ENCODE peak calls at places on chromosomes 11 and 22, in seven cellular contexts. O, D, A, E, R, C and Z are unnamed samples.
A peak's percentile ranks its signal among the peaks of the same experiment; 100 is the strongest.

GRCh38 chr11:61071208-61071681 is 31.0 kb upstream of the CD5 start:
- DNase-seq in D (no peak), E (no peak), O (no peak), A (no peak), R (no peak), C (no peak), Z (no peak)

GRCh38 chr11:67076202-67076601 is 19.6 kb downstream of the RHOD start:
- DNase-seq in D (no peak), R (no peak), O (no peak), A (no peak), C (no peak), E (no peak), Z (no peak)

GRCh38 chr11:34655335-34656008 is 34.6 kb downstream of the EHF start:
- DNase-seq in E (peak; percentile 71), O (no peak), C (peak; percentile 80), D (no peak), A (no peak), R (peak; percentile 97), Z (no peak)

GRCh38 chr11:77193915-77194830 is 66.1 kb downstream of the MYO7A start:
- DNase-seq in O (no peak), D (no peak), E (no peak), C (no peak), R (no peak), A (no peak), Z (peak; percentile 53)

GRCh38 chr11:18384157-18384641 is 10.2 kb upstream of the LDHA start:
- DNase-seq in D (peak; percentile 12), A (peak; percentile 74), O (peak; percentile 79), C (peak; percentile 87), R (peak; percentile 79), E (no peak), Z (peak; percentile 93)

GRCh38 chr11:134406264-134407185 is 5.5 kb downstream of the B3GAT1 start:
- DNase-seq in E (no peak), A (no peak), R (no peak), D (no peak), O (no peak), C (no peak), Z (peak; percentile 65)

GRCh38 chr11:2094354-2095197 is 44.6 kb downstream of the IGF2 start:
- DNase-seq in D (no peak), R (no peak), E (no peak), A (no peak), O (no peak), C (no peak), Z (peak; percentile 85)

GRCh38 chr11:72735495-72736027 is 16.6 kb downstream of the ARAP1 start:
- DNase-seq in O (no peak), A (peak; percentile 89), E (peak; percentile 97), C (peak; percentile 67), D (no peak), R (peak; percentile 84), Z (peak; percentile 83)

GRCh38 chr11:111063711-111064110 is 181.8 kb upstream of the POU2AF2 start:
- DNase-seq in R (peak; percentile 42), D (peak; percentile 23), E (peak; percentile 29), O (no peak), C (peak; percentile 23), A (no peak), Z (no peak)

GRCh38 chr22:38040953-38041759 is 16.0 kb upstream of the PICK1 start:
- DNase-seq in C (no peak), R (peak; percentile 35), E (no peak), A (no peak), D (no peak), O (no peak), Z (peak; percentile 88)

GRCh38 chr22:36546932-36547331 is 18.0 kb upstream of the EIF3D start:
- DNase-seq in A (no peak), C (peak; percentile 93), D (no peak), R (peak; percentile 92), O (no peak), E (peak; percentile 91), Z (peak; percentile 94)

GRCh38 chr22:30605449-30606110 is 1.4 kb upstream of the TCN2 start:
- DNase-seq in D (peak; percentile 47), C (peak; percentile 58), E (peak; percentile 49), R (peak; percentile 25), A (peak; percentile 77), O (peak; percentile 71), Z (peak; percentile 86)

GRCh38 chr22:35446365-35446764 is 46.4 kb downstream of the MCM5 start:
- DNase-seq in C (peak; percentile 60), E (peak; percentile 95), D (no peak), A (no peak), R (peak; percentile 95), O (no peak), Z (peak; percentile 98)

GRCh38 chr22:45777046-45777851 is 105.6 kb downstream of the ATXN10 start:
- DNase-seq in E (no peak), C (peak; percentile 83), O (no peak), A (no peak), R (peak; percentile 63), D (no peak), Z (no peak)

GRCh38 chr11:105641433-105641832 is 31.6 kb downstream of the GRIA4 start:
- DNase-seq in O (no peak), C (no peak), E (no peak), D (no peak), R (peak; percentile 17), A (no peak), Z (no peak)

GRCh38 chr11:114279778-114280532 is 16.2 kb upstream of the NNMT start:
- DNase-seq in O (no peak), A (no peak), E (peak; percentile 54), D (no peak), C (peak; percentile 75), R (peak; percentile 61), Z (peak; percentile 87)

GRCh38 chr11:36254739-36255138 is 34.5 kb downstream of the COMMD9 start:
- DNase-seq in O (no peak), C (peak; percentile 81), R (peak; percentile 36), E (no peak), D (no peak), A (no peak), Z (no peak)

GRCh38 chr11:16763746-16764145 is 25.3 kb downstream of the C11orf58 start:
- DNase-seq in A (no peak), E (no peak), R (no peak), D (no peak), C (no peak), O (no peak), Z (no peak)

GRCh38 chr22:49994361-49995058 is 18.1 kb downstream of the IL17REL start:
- DNase-seq in E (no peak), C (no peak), D (no peak), O (no peak), R (no peak), A (peak; percentile 15), Z (peak; percentile 70)

GRCh38 chr11:64489831-64490441 is 101.1 kb upstream of the SLC22A12 start:
- DNase-seq in R (peak; percentile 7), E (peak; percentile 14), A (peak; percentile 84), C (peak; percentile 58), D (peak; percentile 92), O (no peak), Z (peak; percentile 94)
- H2AFZ ChIP-seq in R (peak overlapping the region; percentile 77), E (no peak overlapping the region), A (no peak overlapping the region), C (no peak overlapping the region), D (peak overlapping the region; percentile 82), O (no peak overlapping the region), Z (no peak overlapping the region)

DNA sequence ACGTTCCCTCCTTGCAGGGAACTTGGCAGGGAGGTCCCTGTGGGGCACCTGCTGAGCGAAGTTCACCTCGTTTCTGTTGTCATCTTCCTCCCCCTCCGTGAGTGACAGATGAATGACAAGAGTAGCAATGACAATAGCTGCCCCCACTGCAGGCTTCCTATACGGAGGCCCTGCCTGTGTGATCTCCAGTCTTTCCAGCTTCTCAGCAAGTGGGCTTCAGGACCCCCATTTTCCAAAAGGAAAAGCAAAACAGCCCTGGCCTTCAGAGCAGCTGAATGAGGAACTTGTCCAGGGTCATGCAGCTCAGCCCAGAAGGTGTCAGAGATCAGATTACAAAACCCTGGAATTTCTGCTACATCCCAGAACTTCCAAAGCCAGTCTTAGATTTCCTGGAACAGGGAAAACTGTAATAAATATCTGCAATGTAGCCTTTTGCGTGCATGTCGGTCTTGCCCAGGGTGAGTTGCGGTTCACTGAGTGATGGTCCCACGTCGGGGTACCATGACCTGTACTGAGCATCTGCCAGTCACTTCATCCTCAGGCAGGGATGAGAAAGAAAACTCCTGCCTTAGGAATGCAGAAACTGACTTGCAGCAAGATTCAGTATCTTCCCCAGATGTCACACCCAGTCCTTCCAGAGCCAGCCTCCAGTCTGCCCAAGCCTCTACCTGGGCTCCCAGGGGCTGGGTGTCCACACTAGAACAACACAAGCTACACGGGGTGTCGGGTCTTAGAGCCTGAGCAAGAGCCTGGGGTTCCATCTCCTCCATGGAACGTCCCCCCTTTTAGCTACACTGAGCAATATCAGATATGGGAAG is 1457.0 kb downstream of the BRD1 start:
- DNase-seq in D (no peak), C (no peak), A (no peak), O (no peak), R (no peak), E (no peak), Z (peak; percentile 65)
- H3K9me3 ChIP-seq in D (no peaks in the 10 kb centered on the region), C (no peaks in the 10 kb centered on the region), A (no peaks in the 10 kb centered on the region), O (no peaks in the 10 kb centered on the region), R (peaks cover 47% of the 10 kb centered on the region), E (no peaks in the 10 kb centered on the region), Z (no peaks in the 10 kb centered on the region)

GRCh38 chr11:232783-233565 is 3.2 kb downstream of the SIRT3 start:
- DNase-seq in D (no peak), A (no peak), C (no peak), O (no peak), R (no peak), E (no peak), Z (no peak)

GRCh38 chr11:227824-228223 is 8.3 kb downstream of the SIRT3 start:
- DNase-seq in O (no peak), R (no peak), C (no peak), E (no peak), D (no peak), A (no peak), Z (no peak)

GRCh38 chr11:225734-226453 is 10.2 kb downstream of the SIRT3 start:
- DNase-seq in R (peak; percentile 50), D (no peak), A (no peak), C (no peak), E (peak; percentile 51), O (no peak), Z (peak; percentile 82)

GRCh38 chr11:235180-235997 is 753 bp downstream of the SIRT3 start:
- DNase-seq in C (no peak), O (no peak), R (peak; percentile 32), D (no peak), A (no peak), E (no peak), Z (no peak)

DNA sequence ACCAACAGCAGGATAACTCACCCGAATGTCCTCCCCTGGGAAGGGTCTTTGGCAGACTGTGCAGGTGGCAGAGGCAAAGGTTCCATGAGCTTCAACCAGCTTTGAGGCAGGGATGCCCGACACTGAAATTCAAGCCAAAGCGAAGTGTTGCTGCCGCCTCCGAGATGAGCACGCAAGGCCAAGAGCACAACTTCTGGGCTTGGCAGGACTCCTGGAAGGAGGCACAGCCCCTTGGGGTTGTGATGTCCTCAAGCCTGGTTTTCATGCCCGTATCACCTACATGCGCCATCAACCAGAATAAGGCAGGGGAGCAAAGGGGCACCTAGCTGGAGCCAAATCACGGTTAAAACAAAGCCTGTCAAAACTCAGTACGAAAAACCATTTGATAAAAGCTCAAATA is 5.7 kb downstream of the SIRT3 start:
- DNase-seq in A (no peak), E (no peak), C (no peak), R (no peak), D (no peak), O (no peak), Z (no peak)
- H2AFZ ChIP-seq in A (no peak overlapping the region), E (no peak overlapping the region), C (no peak overlapping the region), R (no peak overlapping the region), D (no peak overlapping the region), O (no peak overlapping the region), Z (no peak overlapping the region)

GRCh38 chr11:58739725-58740430 is 8.1 kb upstream of the GLYAT start:
- DNase-seq in A (no peak), R (peak; percentile 32), D (no peak), E (no peak), C (peak; percentile 9), O (peak; percentile 29), Z (no peak)
- H3K9me3 ChIP-seq in A (no peaks in the 10 kb centered on the region), R (no peaks in the 10 kb centered on the region), D (peaks cover 26% of the 10 kb centered on the region), E (peaks cover 8% of the 10 kb centered on the region), C (peaks cover 9% of the 10 kb centered on the region), O (no peaks in the 10 kb centered on the region), Z (no peaks in the 10 kb centered on the region)

GRCh38 chr22:32106930-32107329 is 52.2 kb downstream of the C22orf42 start:
- DNase-seq in D (peak; percentile 69), E (no peak), A (no peak), O (peak; percentile 28), C (peak; percentile 36), R (no peak), Z (no peak)
- H2AFZ ChIP-seq in D (no peak overlapping the region), E (no peak overlapping the region), A (no peak overlapping the region), O (no peak overlapping the region), C (no peak overlapping the region), R (no peak overlapping the region), Z (no peak overlapping the region)